ENCODE peak calls at places on chromosomes 13 and 19, in nine cellular contexts. Y, C, P, G, R, W, T, D and X are unnamed samples.

GRCh38 chr19:45663800-45664199 is 4.2 kb upstream of the GIPR start:
- DNase-seq in R (no peak), T (no peak), Y (peak; percentile 26), D (no peak), W (no peak), P (no peak), G (no peak), C (no peak), X (no peak)

GRCh38 chr19:51688665-51689571 is 4.2 kb upstream of the SPACA6 start:
- DNase-seq in T (no peak), W (no peak), G (peak; percentile 29), C (peak; percentile 97), Y (no peak), D (peak; percentile 86), R (peak; percentile 96), P (peak; percentile 92), X (no peak)

GRCh38 chr13:40096357-40096911 is 441.0 kb downstream of the COG6 start:
- DNase-seq in P (no peak), W (no peak), C (no peak), R (no peak), G (no peak), D (no peak), T (no peak), Y (no peak), X (no peak)

GRCh38 chr19:14072535-14073231 is at the start of gene MISP3:
- DNase-seq in C (no peak), P (no peak), Y (no peak), D (peak; percentile 64), G (no peak), R (peak; percentile 58), T (no peak), W (peak; percentile 52), X (no peak)

GRCh38 chr13:28568286-28568685 is 73.4 kb upstream of the FLT1 start:
- DNase-seq in P (no peak), D (peak; percentile 41), W (peak; percentile 29), G (peak; percentile 46), T (no peak), R (peak; percentile 65), C (peak; percentile 64), Y (peak; percentile 59), X (peak; percentile 54)

GRCh38 chr13:62167650-62168172 is 752.1 kb upstream of the PCDH20 start:
- DNase-seq in Y (no peak), C (no peak), P (no peak), W (no peak), G (no peak), D (no peak), T (no peak), R (no peak), X (no peak)

GRCh38 chr13:48518083-48518482 is 14.8 kb downstream of the RCBTB2 start:
- DNase-seq in R (no peak), W (no peak), D (no peak), T (no peak), G (no peak), P (no peak), Y (no peak), C (no peak), X (no peak)

GRCh38 chr19:1252818-1253513 is 4.6 kb downstream of the MIDN start:
- DNase-seq in D (no peak), P (peak; percentile 88), T (no peak), Y (peak; percentile 99), R (peak; percentile 93), G (peak; percentile 93), C (peak; percentile 93), W (peak; percentile 80), X (peak; percentile 95)

GRCh38 chr13:51957377-51958216 is 53.7 kb downstream of the ATP7B start:
- DNase-seq in R (no peak), W (no peak), G (no peak), Y (no peak), T (no peak), D (no peak), P (no peak), C (no peak), X (no peak)

GRCh38 chr19:45091031-45091918 is 1.7 kb upstream of the PPP1R37 start:
- DNase-seq in C (peak; percentile 99), T (peak; percentile 95), Y (peak; percentile 99), W (peak; percentile 100), R (peak; percentile 98), D (peak; percentile 96), P (peak; percentile 97), G (no peak), X (peak; percentile 78)

GRCh38 chr13:95481051-95481775 is 71.3 kb upstream of the CLDN10 start:
- DNase-seq in T (no peak), C (no peak), W (no peak), D (no peak), Y (peak; percentile 33), R (no peak), P (no peak), G (no peak), X (peak; percentile 50)

GRCh38 chr13:29861694-29862110 is 11.3 kb upstream of the UBL3 start:
- DNase-seq in C (no peak), G (no peak), T (no peak), R (no peak), W (no peak), D (no peak), Y (no peak), P (no peak), X (no peak)

GRCh38 chr13:47038196-47038595 is 141.3 kb upstream of the HTR2A start:
- DNase-seq in C (no peak), Y (no peak), R (no peak), G (no peak), W (no peak), P (no peak), T (no peak), D (no peak), X (no peak)

GRCh38 chr13:70218618-70219017 is 110.4 kb upstream of the KLHL1 start:
- DNase-seq in P (no peak), G (no peak), C (no peak), T (no peak), Y (no peak), W (no peak), D (no peak), R (no peak), X (no peak)

GRCh38 chr13:101751488-101751887 is 299.0 kb downstream of the ITGBL1 start:
- DNase-seq in W (peak; percentile 30), Y (no peak), G (peak; percentile 81), C (no peak), R (no peak), P (no peak), D (peak; percentile 71), T (no peak), X (no peak)

GRCh38 chr13:51794959-51795358 is 9.0 kb downstream of the DHRS12 start:
- DNase-seq in Y (no peak), G (no peak), D (no peak), T (no peak), C (no peak), R (no peak), P (no peak), W (no peak), X (no peak)

GRCh38 chr19:17687141-17687856 is 855 bp downstream of the UNC13A start:
- DNase-seq in R (no peak), C (no peak), W (no peak), Y (no peak), P (no peak), T (no peak), G (no peak), D (no peak), X (no peak)